ENCODE peak calls at places on chromosomes 16 and 17, in four cellular contexts. L is H9, X is hepatocyte, S is neuronal stem cell. U is an unnamed sample.

GRCh38 chr17:82201498-82201910 is 11.1 kb downstream of the CCDC57 start:
- DNase-seq in S (no peak), X (no peak), L (no peak), U (no peak)

GRCh38 chr16:57277586-57277985 is 6.9 kb downstream of the PLLP start:
- DNase-seq in S (no peak), X (no peak), L (no peak), U (peak)

GRCh38 chr17:31524926-31525800 is 133.7 kb downstream of the RAB11FIP4 start:
- DNase-seq in X (peak), L (peak), S (peak), U (peak)

GRCh38 chr16:86022381-86022960 is 123.5 kb downstream of the IRF8 start:
- DNase-seq in X (no peak), L (no peak), S (no peak), U (no peak)

GRCh38 chr17:64186171-64187092 is 56.5 kb upstream of the ERN1 start:
- DNase-seq in S (no peak), L (no peak), X (no peak), U (no peak)

GRCh38 chr16:9151074-9151473 is 59.6 kb downstream of the HAPSTR1 start:
- DNase-seq in S (no peak), L (no peak), X (no peak), U (no peak)

GRCh38 chr16:27823438-27823820 is 240.1 kb downstream of the GSG1L start:
- DNase-seq in L (no peak), S (no peak), X (no peak), U (no peak)

GRCh38 chr17:27236710-27237315 is 57.1 kb upstream of the WSB1 start:
- DNase-seq in L (peak), X (peak), S (peak), U (peak)

GRCh38 chr17:35467824-35468223 is 19.3 kb upstream of the SLFN13 start:
- DNase-seq in L (no peak), X (no peak), S (no peak), U (no peak)

GRCh38 chr16:1217526-1217925 is 7.5 kb downstream of the TPSG1 start:
- DNase-seq in X (no peak), S (no peak), L (no peak), U (no peak)

GRCh38 chr17:77180503-77181330 is 39.9 kb downstream of the SEC14L1 start:
- DNase-seq in L (no peak), X (no peak), S (no peak), U (no peak)

GRCh38 chr16:5018791-5019190 is 14.9 kb downstream of the NAGPA start:
- DNase-seq in X (no peak), S (no peak), L (no peak), U (no peak)

GRCh38 chr17:73555199-73555810 is 88.9 kb downstream of the SDK2 start:
- DNase-seq in L (no peak), X (no peak), S (no peak), U (no peak)

GRCh38 chr17:2361361-2361760 is 24.1 kb downstream of the SGSM2 start:
- DNase-seq in X (no peak), L (no peak), S (no peak), U (no peak)

GRCh38 chr17:46865100-46865499 is 13.7 kb downstream of the WNT9B start:
- DNase-seq in L (peak), X (no peak), S (no peak), U (peak)

GRCh38 chr16:67009158-67009557 is 19.8 kb upstream of the CBFB start:
- DNase-seq in X (no peak), S (no peak), L (no peak), U (no peak)

GRCh38 chr17:789160-789840 is 7.1 kb downstream of the MRM3 start:
- DNase-seq in X (no peak), L (no peak), S (no peak), U (no peak)
- H3K4me2 ChIP-seq in X (no peak), L (no peak), S (no peak), U (no peak)

GRCh38 chr17:61928101-61928436 is 287 bp upstream of the INTS2 start:
- DNase-seq in L (no peak), S (no peak), X (no peak), U (no peak)
- H3K27ac ChIP-seq in L (no peak), S (no peak), X (peak), U (peak)

DNA sequence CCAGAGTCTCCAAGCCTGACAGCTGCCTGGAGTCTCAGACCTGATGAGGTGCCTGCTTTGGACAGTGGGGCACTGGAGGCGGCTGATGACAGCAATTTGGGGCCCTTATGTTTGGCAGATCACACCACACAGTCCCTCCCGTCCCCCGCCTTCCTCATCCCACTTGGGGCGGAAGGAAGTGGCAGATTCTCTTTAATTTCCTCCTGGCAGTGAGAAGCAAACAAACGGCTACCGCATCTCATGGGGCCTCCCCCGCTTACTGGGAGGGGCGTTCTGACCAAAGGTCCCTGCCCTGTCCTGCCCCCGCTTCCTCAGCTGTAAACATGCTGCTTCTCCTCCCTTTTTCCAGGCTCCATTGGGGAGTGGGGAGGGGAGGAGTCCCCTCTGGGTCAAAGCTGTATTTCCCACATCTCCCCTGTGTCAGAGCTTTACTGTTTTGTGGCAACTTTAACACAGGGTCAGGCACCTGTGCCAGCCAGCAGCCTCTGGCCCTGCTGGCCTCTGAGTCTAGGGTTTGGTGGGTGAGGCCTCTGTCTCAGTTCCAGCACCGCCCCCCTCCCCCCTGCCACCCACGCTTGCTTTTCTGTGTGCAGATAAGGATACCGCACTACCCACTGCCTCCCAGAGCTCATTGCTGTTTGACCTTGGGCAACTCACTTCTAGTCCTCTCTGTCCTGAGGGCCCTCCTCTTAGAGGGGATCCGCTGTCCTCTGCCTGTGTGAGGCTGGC is 5.4 kb upstream of the NFATC3 start:
- DNase-seq in X (peak), S (no peak), L (no peak), U (no peak)
- H2AFZ ChIP-seq in X (no peak), S (no peak), L (no peak), U (no peak)

DNA sequence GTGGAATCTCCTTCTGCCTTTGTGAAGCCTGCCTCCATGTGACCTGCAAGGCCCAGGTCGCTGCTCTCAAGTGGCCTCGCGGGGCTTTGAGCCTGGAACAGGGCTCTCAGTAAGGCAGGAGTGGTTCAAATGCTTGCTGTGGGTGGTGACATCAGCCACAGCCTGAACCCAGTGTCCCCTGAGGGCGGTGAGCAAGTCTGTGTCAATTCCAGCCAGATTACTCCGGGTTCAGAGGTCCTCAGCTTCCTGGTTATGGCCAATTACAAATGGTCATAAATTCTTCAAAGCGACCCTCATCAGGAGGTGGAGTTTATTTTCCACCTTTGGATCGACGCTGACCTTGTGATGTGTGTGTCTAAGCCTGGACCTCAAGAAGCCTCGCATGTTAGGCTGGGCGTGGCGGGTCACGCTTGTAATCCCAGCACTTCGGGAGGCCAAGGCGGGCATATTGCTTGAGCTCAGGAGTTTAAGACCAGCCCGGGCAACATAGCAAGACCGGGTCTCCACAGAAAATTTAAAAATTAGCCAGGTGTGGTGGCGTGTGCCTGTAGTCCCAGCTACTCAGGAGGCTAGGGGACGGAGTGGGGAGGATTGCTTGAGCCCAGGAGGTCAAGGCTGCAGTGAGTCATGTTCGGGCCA is 17.3 kb downstream of the LGALS3BP start:
- DNase-seq in S (no peak), L (peak), X (peak), U (peak)
- H3K4me2 ChIP-seq in S (no peak), L (no peak), X (no peak), U (no peak)

DNA sequence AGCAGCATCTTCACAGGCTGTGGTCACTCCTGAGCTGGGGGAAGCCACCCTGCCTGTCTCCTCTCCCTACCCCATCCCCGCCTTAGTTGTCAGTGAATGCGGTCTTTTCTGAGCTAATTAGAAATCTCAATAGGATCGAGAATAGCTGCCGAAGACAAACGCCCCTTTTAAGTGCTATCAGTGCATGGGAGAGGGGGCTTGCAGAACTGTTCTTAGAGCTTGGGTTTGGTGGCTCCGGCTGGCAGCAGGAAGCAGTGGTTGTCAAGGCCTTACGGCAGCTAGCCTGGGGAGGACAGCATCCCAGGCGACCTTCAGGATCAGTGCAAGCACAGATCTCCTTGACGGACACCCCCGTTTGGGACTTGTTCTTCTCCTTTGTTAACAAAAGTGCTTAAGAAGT is 195.1 kb downstream of the CCDC182 start:
- DNase-seq in L (no peak), S (no peak), X (no peak), U (no peak)
- H3K27ac ChIP-seq in L (no peak), S (peak), X (no peak), U (no peak)

DNA sequence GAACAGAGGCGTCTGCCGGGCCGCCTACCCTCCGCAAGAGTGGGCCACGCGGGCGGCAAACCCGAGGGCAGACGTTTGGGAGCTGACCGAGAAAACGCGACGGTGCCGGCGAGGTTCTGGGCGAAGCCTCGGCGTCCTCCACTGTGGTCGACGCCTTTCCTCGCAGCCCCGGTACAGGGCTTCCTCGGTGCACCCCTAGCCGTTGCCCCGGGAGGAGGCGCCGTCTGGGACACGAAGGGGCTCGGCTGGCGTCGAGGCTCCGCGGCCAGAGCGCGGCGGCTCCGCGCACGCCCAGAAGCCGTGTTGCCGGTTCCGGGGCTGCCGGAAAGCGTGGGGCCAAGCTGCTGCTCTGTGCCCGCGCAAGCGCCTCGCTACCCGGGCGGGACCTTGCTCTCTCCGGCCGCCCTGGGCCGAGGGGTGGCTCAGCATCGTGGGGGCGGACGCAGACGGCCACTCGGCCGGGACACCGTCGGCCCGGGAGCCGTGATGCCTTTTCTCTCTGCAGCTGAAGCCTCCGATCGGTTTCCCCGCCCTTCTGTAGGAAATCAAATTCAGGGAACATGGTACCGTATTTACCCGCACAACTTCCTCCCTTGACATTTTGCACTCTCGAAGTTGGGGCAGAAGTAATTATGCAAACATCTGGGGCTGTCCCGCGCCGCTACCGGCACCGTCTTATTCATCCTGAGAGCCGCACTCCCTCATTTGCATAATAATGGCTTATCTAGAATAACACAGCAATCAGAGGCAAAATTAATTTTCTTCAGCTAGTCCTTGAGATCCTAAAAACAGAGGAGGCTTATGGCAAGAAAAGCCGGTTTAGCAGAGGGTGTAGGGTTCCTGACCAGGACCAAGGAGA is 7.3 kb upstream of the CBX8 start:
- DNase-seq in X (peak), L (peak), S (no peak), U (no peak)
- H2AFZ ChIP-seq in X (peak), L (no peak), S (peak), U (no peak)